ENCODE peak calls at places on chromosome 6, in four cellular contexts. Y, X, Z and G are unnamed samples.

GRCh38 chr6:157609556-157609955 is 213.5 kb upstream of the SNX9 start:
- DNase-seq in Z (no peak), Y (no peak), X (no peak), G (no peak)

GRCh38 chr6:99588618-99589289 is 17.9 kb upstream of the PRDM13 start:
- DNase-seq in Y (no peak), X (no peak), Z (peak), G (no peak)

GRCh38 chr6:37868447-37868825 is 48.9 kb downstream of the ZFAND3 start:
- DNase-seq in Z (no peak), Y (no peak), X (no peak), G (no peak)

GRCh38 chr6:92690997-92691599 is 728.3 kb downstream of the EPHA7 start:
- DNase-seq in X (no peak), Y (no peak), Z (no peak), G (no peak)

GRCh38 chr6:92126088-92126487 is 1293.3 kb downstream of the EPHA7 start:
- DNase-seq in X (no peak), Z (no peak), Y (no peak), G (no peak)

GRCh38 chr6:30150151-30150550 is 10.9 kb downstream of the TRIM10 start:
- DNase-seq in Y (no peak), Z (no peak), X (no peak), G (no peak)

GRCh38 chr6:161130606-161131005 is 139.0 kb downstream of the MAP3K4 start:
- DNase-seq in Y (peak), X (no peak), Z (no peak), G (no peak)

GRCh38 chr6:99119109-99120031 is 171.6 kb upstream of the FBXL4 start:
- DNase-seq in Y (peak), Z (peak), X (peak), G (peak)

GRCh38 chr6:70479236-70479635 is 65.9 kb downstream of the FAM135A start:
- DNase-seq in X (no peak), Y (no peak), Z (no peak), G (no peak)

GRCh38 chr6:6841571-6841970 is 253.1 kb downstream of the LY86 start:
- DNase-seq in Z (no peak), Y (no peak), X (no peak), G (no peak)

GRCh38 chr6:27374824-27375612 is 13.5 kb upstream of the ZNF391 start:
- DNase-seq in X (peak), Z (no peak), Y (peak), G (peak)

GRCh38 chr6:158707120-158707519 is 57.3 kb downstream of the SYTL3 start:
- DNase-seq in Z (peak), X (no peak), Y (peak), G (peak)

GRCh38 chr6:28923318-28924102 is at the start of gene TRIM27:
- DNase-seq in X (peak), Z (peak), Y (peak), G (peak)

GRCh38 chr6:170053966-170054661 is 236.8 kb downstream of the DLL1 start:
- DNase-seq in X (no peak), Z (no peak), Y (no peak), G (no peak)

GRCh38 chr6:123873974-123874373 is 70.3 kb downstream of the NKAIN2 start:
- DNase-seq in Y (no peak), X (no peak), Z (no peak), G (no peak)

GRCh38 chr6:48809700-48810099 is 653.4 kb downstream of the MMUT start:
- DNase-seq in X (no peak), Z (no peak), Y (no peak), G (no peak)

GRCh38 chr6:132300323-132300949 is 100.8 kb downstream of the MOXD1 start:
- DNase-seq in Y (peak), X (peak), Z (peak), G (peak)

GRCh38 chr6:13935190-13935880 is 10.6 kb downstream of the RNF182 start:
- DNase-seq in Z (no peak), X (no peak), Y (no peak), G (no peak)

GRCh38 chr6:158356586-158357546 is 44.6 kb downstream of the TULP4 start:
- DNase-seq in Z (no peak), Y (no peak), X (no peak), G (no peak)

GRCh38 chr6:159282351-159282750 is 113.2 kb downstream of the FNDC1 start:
- DNase-seq in X (no peak), Z (no peak), Y (no peak), G (no peak)

GRCh38 chr6:39441301-39441700 is 118.8 kb upstream of the KCNK16 start:
- DNase-seq in Z (no peak), X (no peak), Y (no peak), G (no peak)

GRCh38 chr6:125945378-125946141 is 11.0 kb upstream of the HINT3 start:
- DNase-seq in Z (no peak), X (no peak), Y (peak), G (no peak)

GRCh38 chr6:3724451-3725144 is 26.9 kb downstream of the PXDC1 start:
- DNase-seq in Z (no peak), Y (peak), X (no peak), G (no peak)

GRCh38 chr6:27553123-27553904 is 80.4 kb upstream of the ZNF184 start:
- DNase-seq in Y (peak), X (no peak), Z (peak), G (no peak)

GRCh38 chr6:121441477-121441876 is 6.0 kb downstream of the GJA1 start:
- DNase-seq in X (no peak), Z (no peak), Y (no peak), G (no peak)

GRCh38 chr6:85581572-85581971 is 12.1 kb downstream of the SNX14 start:
- DNase-seq in Y (no peak), X (no peak), Z (no peak), G (no peak)

GRCh38 chr6:36116480-36116879 is 13.8 kb upstream of the MAPK13 start:
- DNase-seq in Z (no peak), X (no peak), Y (no peak), G (no peak)

GRCh38 chr6:36116943-36117342 is 13.4 kb upstream of the MAPK13 start:
- DNase-seq in Z (no peak), X (no peak), Y (peak), G (no peak)

GRCh38 chr6:36118550-36119107 is 11.7 kb upstream of the MAPK13 start:
- DNase-seq in Z (no peak), Y (peak), X (no peak), G (no peak)

GRCh38 chr6:36119209-36119608 is 11.1 kb upstream of the MAPK13 start:
- DNase-seq in Z (no peak), X (no peak), Y (no peak), G (no peak)

DNA sequence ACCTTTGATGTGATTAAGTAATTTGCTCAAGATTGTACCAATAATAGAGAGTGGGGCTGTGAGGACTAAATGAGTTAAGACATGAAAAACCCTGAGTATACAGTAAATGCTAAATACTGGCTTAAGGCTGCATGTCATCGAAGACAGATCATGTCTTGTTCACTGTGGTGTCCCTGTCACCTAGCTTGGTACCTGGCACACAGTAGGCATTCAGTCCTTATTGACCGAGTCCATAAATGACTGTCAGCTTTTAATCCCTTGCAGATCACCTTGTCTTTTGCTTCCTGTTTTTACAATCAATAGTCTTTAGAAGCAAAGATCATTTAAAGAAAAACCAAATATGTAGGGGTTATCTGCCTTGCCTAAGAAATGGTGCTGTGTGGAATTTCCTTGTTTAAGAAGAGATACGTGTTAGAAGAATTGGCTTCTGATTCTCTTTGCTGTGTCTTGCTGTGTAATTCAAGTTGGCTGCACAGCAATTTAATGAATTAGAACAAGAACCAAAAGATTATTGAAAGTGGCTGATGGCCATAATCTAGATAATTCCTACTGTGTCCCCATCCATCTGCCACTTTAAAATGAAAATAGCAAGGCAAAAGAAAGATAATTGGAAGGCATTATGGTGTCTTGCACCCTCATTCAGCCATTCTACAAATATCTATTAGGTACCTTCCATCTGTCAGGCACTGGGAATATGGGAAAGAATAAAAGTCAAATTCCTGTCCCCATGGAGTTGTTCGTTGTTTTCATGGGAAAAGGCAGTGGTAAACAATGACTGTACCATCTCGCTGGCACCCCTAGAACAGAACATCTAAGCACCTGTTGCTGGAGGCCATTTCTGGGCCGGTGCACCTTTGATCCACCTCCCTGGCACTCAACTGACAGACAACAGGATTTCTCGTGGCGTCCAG is 12.4 kb upstream of the MAPK13 start:
- DNase-seq in X (no peak), Y (no peak), Z (no peak), G (no peak)
- TF ChIP-seq POLR2A in X (no peak), Y (no peak), Z (no peak), G (no peak)

GRCh38 chr6:31582230-31582601 is at the start of gene LTB:
- DNase-seq in X (no peak), Y (no peak), Z (no peak), G (no peak)
- TF ChIP-seq POLR2A in X (no peak), Y (no peak), Z (no peak), G (no peak)

GRCh38 chr6:108294297-108294786 is 512 bp upstream of the AFG1L start:
- DNase-seq in Z (no peak), Y (no peak), X (no peak), G (no peak)

GRCh38 chr6:108293527-108294296 is 1.1 kb upstream of the AFG1L start:
- DNase-seq in X (no peak), Z (no peak), Y (no peak), G (no peak)

GRCh38 chr6:108295676-108296075 is 822 bp downstream of the AFG1L start:
- DNase-seq in Z (no peak), X (no peak), Y (no peak), G (no peak)

DNA sequence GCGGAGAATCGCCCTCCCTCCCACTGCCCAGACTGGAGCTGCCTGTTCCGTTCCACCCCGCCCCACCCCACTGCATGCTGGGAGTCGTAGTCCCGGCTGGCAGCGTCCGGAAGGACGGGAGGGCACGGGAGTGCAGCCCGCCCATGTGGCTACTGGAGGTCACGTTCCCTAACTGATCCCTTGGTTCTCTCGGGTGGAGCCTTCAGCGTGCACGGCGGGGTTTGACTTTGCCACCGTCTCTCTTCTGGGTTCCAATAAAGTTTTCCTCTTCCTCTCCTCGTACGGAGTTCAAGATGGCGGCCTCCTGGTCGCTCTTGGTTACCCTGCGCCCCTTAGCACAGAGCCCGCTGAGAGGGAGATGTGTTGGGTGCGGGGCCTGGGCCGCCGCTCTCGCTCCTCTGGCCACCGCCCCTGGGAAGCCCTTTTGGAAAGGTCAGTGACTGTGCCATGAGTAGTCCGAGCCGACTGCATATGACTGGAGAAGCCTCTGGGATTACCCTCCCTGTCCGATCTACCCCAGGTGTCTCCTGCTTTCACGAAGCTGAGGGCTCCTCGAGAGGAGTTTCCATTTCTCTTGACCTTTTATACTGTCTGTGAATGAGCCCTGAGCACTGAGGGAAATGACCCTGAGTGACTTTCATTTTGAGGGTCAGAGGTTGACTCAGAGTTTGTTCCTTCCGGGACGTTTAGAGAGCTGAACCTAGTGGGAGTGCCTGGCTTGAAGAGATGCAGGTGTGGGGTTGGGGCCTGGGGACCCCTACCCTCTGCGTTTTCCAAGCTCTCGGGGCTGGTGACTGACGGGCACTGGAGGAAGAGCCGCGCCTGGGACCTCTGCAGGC is at the start of gene AFG1L:
- DNase-seq in Z (peak), X (peak), Y (peak), G (peak)
- TF ChIP-seq POLR2A in Z (peak), X (peak), Y (peak), G (peak)

GRCh38 chr6:78551361-78551760 is 316.0 kb upstream of the IRAK1BP1 start:
- DNase-seq in Y (no peak), X (no peak), Z (no peak), G (no peak)
- TF ChIP-seq POLR2A in Y (no peak), X (no peak), Z (no peak), G (no peak)

DNA sequence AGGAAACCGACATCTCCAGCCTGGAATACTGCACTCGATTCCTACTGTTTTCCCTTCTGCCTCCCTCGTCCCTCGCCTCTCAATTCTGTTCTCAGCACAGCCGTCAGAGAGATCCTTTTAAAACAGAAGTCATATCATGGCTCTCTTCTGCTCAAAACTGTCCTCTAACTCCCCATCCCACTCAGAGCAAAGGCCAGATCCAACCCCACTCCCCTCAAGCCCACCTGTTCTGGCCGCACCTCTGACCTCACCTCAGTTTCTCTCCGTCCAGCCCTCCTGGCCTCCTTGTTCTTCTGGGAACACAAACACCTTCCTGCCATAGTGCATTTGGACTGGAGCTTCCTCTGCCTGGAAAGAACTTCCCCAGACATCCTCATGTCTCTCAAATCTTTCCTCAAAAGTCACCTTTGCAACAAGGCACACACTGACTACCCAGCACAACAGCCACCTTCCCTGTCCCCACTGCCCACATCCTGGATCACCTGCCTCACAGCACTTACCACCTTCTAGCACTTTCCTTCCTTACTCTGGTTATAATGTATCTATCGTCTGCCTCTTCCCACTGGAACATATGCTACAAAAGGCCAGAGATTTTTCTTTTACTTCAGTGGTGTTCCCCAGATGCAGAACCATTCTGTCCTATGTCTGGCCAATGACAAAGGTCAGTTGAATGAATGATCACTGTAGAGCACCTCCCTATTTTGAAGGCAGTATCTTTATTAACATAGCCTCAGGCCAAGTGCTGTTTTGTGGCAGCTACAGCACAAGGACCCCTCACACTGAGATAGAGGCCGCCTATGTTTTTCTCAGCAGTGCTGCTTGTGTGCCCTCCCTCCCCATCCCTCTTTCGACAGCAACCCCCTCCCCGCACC is 4.2 kb downstream of the HLA-B start:
- DNase-seq in Z (no peak), X (no peak), Y (no peak), G (no peak)
- TF ChIP-seq POLR2A in Z (no peak), X (no peak), Y (no peak), G (no peak)

GRCh38 chr6:111604259-111605099 is 1.2 kb downstream of the TRAF3IP2 start:
- DNase-seq in Y (no peak), Z (no peak), X (peak), G (no peak)
- TF ChIP-seq POLR2A in Y (no peak), Z (no peak), X (no peak), G (no peak)

DNA sequence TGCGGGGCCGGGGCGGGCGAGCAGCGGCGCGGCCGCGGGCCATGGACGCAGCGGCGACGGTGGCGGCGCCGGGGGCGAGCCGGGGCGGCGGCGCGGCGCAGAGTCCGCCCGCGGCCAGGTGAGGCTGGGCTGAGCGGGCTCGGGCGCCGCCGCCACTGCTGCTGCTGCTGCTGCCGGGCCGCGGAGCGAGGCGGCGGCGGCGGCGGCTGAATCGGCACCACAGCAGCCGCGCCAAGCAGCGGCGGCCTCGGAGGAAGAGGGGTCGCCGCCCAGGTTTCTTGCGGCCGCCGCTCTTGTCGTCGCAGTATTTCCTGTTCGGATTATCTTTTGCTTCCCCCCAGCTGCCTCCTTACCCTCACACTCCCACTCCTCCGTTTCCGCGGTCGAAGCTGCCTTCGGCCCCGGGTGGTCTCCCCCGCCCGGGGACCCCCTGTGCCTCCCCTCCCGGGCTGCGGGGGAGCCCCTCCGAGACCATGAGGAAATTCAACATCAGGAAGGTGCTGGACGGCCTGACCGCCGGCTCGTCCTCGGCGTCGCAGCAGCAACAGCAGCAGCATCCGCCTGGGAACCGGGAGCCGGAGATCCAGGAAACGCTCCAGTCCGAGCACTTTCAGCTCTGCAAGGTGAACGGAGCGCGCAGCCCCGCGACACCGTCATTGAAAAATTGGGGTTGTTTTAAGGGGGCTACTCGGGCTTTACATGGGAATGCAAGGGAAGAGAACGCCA is at the start of gene STXBP5:
- DNase-seq in X (peak), Y (peak), Z (no peak), G (no peak)
- TF ChIP-seq POLR2A in X (no peak), Y (peak), Z (no peak), G (no peak)

GRCh38 chr6:11094411-11094851 is 797 bp downstream of the SMIM13 start:
- DNase-seq in Z (peak), Y (peak), X (peak), G (peak)
- TF ChIP-seq POLR2A in Z (no peak), Y (no peak), X (no peak), G (no peak)

GRCh38 chr6:166342293-166343156 is at the start of gene SFT2D1:
- DNase-seq in X (peak), Y (peak), Z (peak), G (peak)
- TF ChIP-seq POLR2A in X (peak), Y (peak), Z (peak), G (peak)